ENCODE peak calls at places on chromosomes 4 and X, in four cellular contexts. One of them, this sample, is unnamed.
A peak's percentile ranks its signal among the peaks of the same experiment; 100 is the strongest.

GRCh38 chr4:26201119-26201518 is 119.7 kb upstream of the RBPJ start:
- DNase-seq in transverse colon: no peak
- DNase-seq in mucosa of descending colon: no peak
- DNase-seq in CD8-positive, alpha-beta T cell: no peak
- DNase-seq in this sample: no peak

GRCh38 chrX:39065051-39065871 is 264.0 kb downstream of the MID1IP1 start:
- DNase-seq in transverse colon: no peak
- DNase-seq in mucosa of descending colon: no peak
- DNase-seq in CD8-positive, alpha-beta T cell: no peak
- DNase-seq in this sample: no peak

GRCh38 chr4:119678761-119679160 is 50.2 kb upstream of the PDE5A start:
- DNase-seq in transverse colon: no peak
- DNase-seq in mucosa of descending colon: no peak
- DNase-seq in CD8-positive, alpha-beta T cell: no peak
- DNase-seq in this sample: no peak

GRCh38 chr4:168589154-168589553 is 92.3 kb downstream of the PALLD start:
- DNase-seq in transverse colon: no peak
- DNase-seq in mucosa of descending colon: no peak
- DNase-seq in CD8-positive, alpha-beta T cell: no peak
- DNase-seq in this sample: peak; percentile 87

GRCh38 chrX:94751611-94752010 is 1077.6 kb downstream of the FAM133A start:
- DNase-seq in transverse colon: no peak
- DNase-seq in mucosa of descending colon: no peak
- DNase-seq in CD8-positive, alpha-beta T cell: no peak
- DNase-seq in this sample: no peak

GRCh38 chrX:97531824-97532223 is 648.1 kb downstream of the RPA4 start:
- DNase-seq in transverse colon: no peak
- DNase-seq in mucosa of descending colon: no peak
- DNase-seq in CD8-positive, alpha-beta T cell: no peak
- DNase-seq in this sample: no peak

GRCh38 chr4:14000091-14000814 is 372.7 kb upstream of the BOD1L1 start:
- DNase-seq in transverse colon: no peak
- DNase-seq in mucosa of descending colon: no peak
- DNase-seq in CD8-positive, alpha-beta T cell: no peak
- DNase-seq in this sample: no peak

GRCh38 chr4:166274136-166274761 is 401.2 kb downstream of the TLL1 start:
- DNase-seq in transverse colon: no peak
- DNase-seq in mucosa of descending colon: no peak
- DNase-seq in CD8-positive, alpha-beta T cell: no peak
- DNase-seq in this sample: no peak

GRCh38 chrX:129793604-129794191 is 13.9 kb downstream of the SASH3 start:
- DNase-seq in transverse colon: no peak
- DNase-seq in mucosa of descending colon: no peak
- DNase-seq in CD8-positive, alpha-beta T cell: no peak
- DNase-seq in this sample: no peak

GRCh38 chr4:20698382-20698781 is 1.9 kb upstream of the PACRGL start:
- DNase-seq in transverse colon: no peak
- DNase-seq in mucosa of descending colon: no peak
- DNase-seq in CD8-positive, alpha-beta T cell: no peak
- DNase-seq in this sample: no peak

GRCh38 chr4:147635348-147635747 is 18.2 kb downstream of the TMEM184C start:
- DNase-seq in transverse colon: no peak
- DNase-seq in mucosa of descending colon: no peak
- DNase-seq in CD8-positive, alpha-beta T cell: no peak
- DNase-seq in this sample: no peak

GRCh38 chrX:8341814-8342590 is 122.6 kb upstream of the VCX3B start:
- DNase-seq in transverse colon: no peak
- DNase-seq in mucosa of descending colon: no peak
- DNase-seq in CD8-positive, alpha-beta T cell: no peak
- DNase-seq in this sample: no peak

GRCh38 chr4:140308366-140309123 is 64.9 kb upstream of the SCOC start:
- DNase-seq in transverse colon: peak; percentile 21
- DNase-seq in mucosa of descending colon: no peak
- DNase-seq in CD8-positive, alpha-beta T cell: no peak
- DNase-seq in this sample: no peak

GRCh38 chr4:7105261-7105660 is 37.4 kb upstream of the GRPEL1 start:
- DNase-seq in transverse colon: no peak
- DNase-seq in mucosa of descending colon: no peak
- DNase-seq in CD8-positive, alpha-beta T cell: no peak
- DNase-seq in this sample: no peak

GRCh38 chr4:115844180-115844579 is 730.8 kb upstream of the NDST4 start:
- DNase-seq in transverse colon: no peak
- DNase-seq in mucosa of descending colon: no peak
- DNase-seq in CD8-positive, alpha-beta T cell: no peak
- DNase-seq in this sample: no peak

GRCh38 chr4:123579961-123580360 is 183.4 kb downstream of the SPRY1 start:
- DNase-seq in transverse colon: no peak
- DNase-seq in mucosa of descending colon: no peak
- DNase-seq in CD8-positive, alpha-beta T cell: no peak
- DNase-seq in this sample: no peak

GRCh38 chr4:37383579-37384229 is 139.2 kb downstream of the NWD2 start:
- DNase-seq in transverse colon: peak; percentile 15
- DNase-seq in mucosa of descending colon: no peak
- DNase-seq in CD8-positive, alpha-beta T cell: no peak
- DNase-seq in this sample: no peak

GRCh38 chr4:10316851-10317250 is 140.4 kb downstream of the ZNF518B start:
- DNase-seq in transverse colon: no peak
- DNase-seq in mucosa of descending colon: no peak
- DNase-seq in CD8-positive, alpha-beta T cell: no peak
- DNase-seq in this sample: no peak

GRCh38 chr4:10157478-10158354 is 41.1 kb upstream of the WDR1 start:
- DNase-seq in transverse colon: peak; percentile 54
- DNase-seq in mucosa of descending colon: peak; percentile 42
- DNase-seq in CD8-positive, alpha-beta T cell: peak; percentile 27
- DNase-seq in this sample: peak; percentile 28

GRCh38 chr4:112765317-112765989 is 128.5 kb downstream of the LARP7 start:
- DNase-seq in transverse colon: no peak
- DNase-seq in mucosa of descending colon: no peak
- DNase-seq in CD8-positive, alpha-beta T cell: no peak
- DNase-seq in this sample: no peak

GRCh38 chr4:112767386-112767785 is 130.4 kb downstream of the LARP7 start:
- DNase-seq in transverse colon: no peak
- DNase-seq in mucosa of descending colon: no peak
- DNase-seq in CD8-positive, alpha-beta T cell: no peak
- DNase-seq in this sample: no peak

GRCh38 chr4:112770111-112770510 is 133.2 kb downstream of the LARP7 start:
- DNase-seq in transverse colon: no peak
- DNase-seq in mucosa of descending colon: no peak
- DNase-seq in CD8-positive, alpha-beta T cell: no peak
- DNase-seq in this sample: no peak

DNA sequence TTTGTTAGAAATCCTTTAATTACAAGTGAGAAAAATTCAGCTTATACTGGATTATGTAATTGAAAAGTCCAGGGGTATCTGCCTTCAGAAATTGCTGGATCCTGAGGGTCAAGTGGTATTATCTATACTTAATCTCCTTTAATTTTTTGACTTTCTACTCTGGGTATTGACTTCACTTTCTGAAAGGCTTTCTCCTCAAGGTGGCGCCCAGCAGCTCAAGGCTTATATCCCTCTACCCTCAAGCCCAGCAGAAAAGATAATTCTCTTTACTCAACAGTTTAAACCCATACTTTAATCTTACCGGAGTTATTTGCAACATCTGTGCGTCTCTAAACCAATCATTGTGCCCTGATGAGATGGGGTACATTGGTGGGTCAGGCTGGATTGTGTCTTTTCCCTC is 129.5 kb downstream of the LARP7 start:
- DNase-seq in transverse colon: no peak
- DNase-seq in mucosa of descending colon: no peak
- DNase-seq in CD8-positive, alpha-beta T cell: no peak
- DNase-seq in this sample: no peak
- TF ChIP-seq CTCF in transverse colon: no peak
- TF ChIP-seq CTCF in mucosa of descending colon: no peak
- TF ChIP-seq CTCF in CD8-positive, alpha-beta T cell: no peak
- TF ChIP-seq CTCF in this sample: peak; percentile 67

GRCh38 chr4:2462218-2462991 is 6.5 kb upstream of the RNF4 start:
- DNase-seq in transverse colon: peak; percentile 66
- DNase-seq in mucosa of descending colon: peak; percentile 72
- DNase-seq in CD8-positive, alpha-beta T cell: peak; percentile 70
- DNase-seq in this sample: no peak
- TF ChIP-seq CTCF in transverse colon: peak; percentile 45
- TF ChIP-seq CTCF in mucosa of descending colon: no peak
- TF ChIP-seq CTCF in CD8-positive, alpha-beta T cell: peak; percentile 57
- TF ChIP-seq CTCF in this sample: no peak

GRCh38 chr4:137278431-137278830 is 253.9 kb downstream of the PCDH18 start:
- DNase-seq in transverse colon: no peak
- DNase-seq in mucosa of descending colon: no peak
- DNase-seq in CD8-positive, alpha-beta T cell: no peak
- DNase-seq in this sample: no peak

GRCh38 chr4:137283737-137284136 is 248.6 kb downstream of the PCDH18 start:
- DNase-seq in transverse colon: no peak
- DNase-seq in mucosa of descending colon: no peak
- DNase-seq in CD8-positive, alpha-beta T cell: no peak
- DNase-seq in this sample: no peak
- TF ChIP-seq CTCF in transverse colon: no peak
- TF ChIP-seq CTCF in mucosa of descending colon: no peak
- TF ChIP-seq CTCF in CD8-positive, alpha-beta T cell: no peak
- TF ChIP-seq CTCF in this sample: peak; percentile 30

GRCh38 chr4:110442788-110443187 is 33.2 kb upstream of the ENPEP start:
- DNase-seq in transverse colon: no peak
- DNase-seq in mucosa of descending colon: no peak
- DNase-seq in CD8-positive, alpha-beta T cell: no peak
- DNase-seq in this sample: no peak

GRCh38 chr4:110442309-110442708 is 33.6 kb upstream of the ENPEP start:
- DNase-seq in transverse colon: no peak
- DNase-seq in mucosa of descending colon: no peak
- DNase-seq in CD8-positive, alpha-beta T cell: no peak
- DNase-seq in this sample: no peak
- TF ChIP-seq CTCF in transverse colon: no peak
- TF ChIP-seq CTCF in mucosa of descending colon: no peak
- TF ChIP-seq CTCF in CD8-positive, alpha-beta T cell: no peak
- TF ChIP-seq CTCF in this sample: no peak

DNA sequence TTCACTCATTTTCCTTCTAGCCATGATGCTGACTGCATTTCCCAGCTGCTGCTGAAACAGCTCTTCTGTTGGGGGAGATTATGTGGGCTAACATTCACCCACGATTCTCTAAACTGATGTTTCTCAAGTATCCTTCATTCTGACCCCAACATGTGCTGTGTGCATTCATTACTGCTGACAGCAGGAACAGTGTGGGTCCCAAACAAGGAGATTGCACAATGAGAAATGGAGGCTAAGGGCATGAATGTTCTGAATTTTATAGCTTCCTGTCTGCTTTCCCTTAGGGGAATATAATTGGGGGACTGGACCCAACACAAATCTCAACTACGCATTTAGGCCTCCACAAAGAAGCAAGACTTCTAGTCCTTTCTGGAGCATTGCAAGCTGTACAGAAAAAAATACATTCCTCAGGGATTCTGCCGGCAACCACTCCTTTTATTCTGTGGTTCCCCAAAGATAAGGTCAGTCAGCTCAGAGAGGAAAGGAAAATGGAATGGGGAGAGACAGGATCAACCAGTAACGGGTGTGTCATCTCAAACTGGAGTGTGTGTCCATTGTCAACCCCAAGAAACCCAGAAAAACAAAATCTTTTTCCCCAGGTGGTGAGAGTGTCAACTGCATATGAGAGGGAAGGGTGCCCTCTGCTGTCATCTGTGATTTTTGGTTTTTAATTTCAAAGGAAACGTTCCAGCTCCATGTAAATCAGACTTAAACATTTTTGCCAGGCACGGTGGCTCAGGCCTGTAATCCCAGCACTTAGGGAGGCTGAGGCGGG is 81.5 kb upstream of the EGFL6 start:
- DNase-seq in transverse colon: peak; percentile 46
- DNase-seq in mucosa of descending colon: no peak
- DNase-seq in CD8-positive, alpha-beta T cell: peak; percentile 45
- DNase-seq in this sample: peak; percentile 21
- TF ChIP-seq CTCF in transverse colon: peak; percentile 52
- TF ChIP-seq CTCF in mucosa of descending colon: no peak
- TF ChIP-seq CTCF in CD8-positive, alpha-beta T cell: peak; percentile 56
- TF ChIP-seq CTCF in this sample: peak; percentile 49

DNA sequence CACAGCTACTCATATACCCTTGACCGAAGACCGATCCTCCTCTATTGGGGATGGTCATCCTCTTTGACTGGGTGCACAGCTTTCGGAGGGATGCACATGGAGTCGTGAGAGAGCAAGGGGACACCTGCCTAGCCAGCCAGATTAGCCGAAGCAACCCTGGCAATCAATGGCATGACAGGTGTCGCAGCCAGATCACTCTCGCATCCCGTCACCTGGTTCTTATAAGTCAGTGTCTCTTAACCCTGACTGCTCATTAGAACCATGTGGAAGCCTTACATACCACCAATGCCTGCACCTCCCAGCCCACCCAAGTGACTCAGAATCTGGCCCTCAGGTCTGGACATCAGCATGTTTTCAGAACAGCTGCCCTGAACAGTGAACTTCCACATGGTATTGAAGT is 249.7 kb downstream of the EVC2 start:
- DNase-seq in transverse colon: no peak
- DNase-seq in mucosa of descending colon: no peak
- DNase-seq in CD8-positive, alpha-beta T cell: no peak
- DNase-seq in this sample: no peak
- TF ChIP-seq CTCF in transverse colon: no peak
- TF ChIP-seq CTCF in mucosa of descending colon: no peak
- TF ChIP-seq CTCF in CD8-positive, alpha-beta T cell: no peak
- TF ChIP-seq CTCF in this sample: no peak

GRCh38 chrX:139738581-139738980 is 30.6 kb upstream of the MCF2 start:
- DNase-seq in transverse colon: no peak
- DNase-seq in mucosa of descending colon: no peak
- DNase-seq in CD8-positive, alpha-beta T cell: no peak
- DNase-seq in this sample: peak; percentile 5

GRCh38 chrX:139739138-139739537 is 31.2 kb upstream of the MCF2 start:
- DNase-seq in transverse colon: no peak
- DNase-seq in mucosa of descending colon: no peak
- DNase-seq in CD8-positive, alpha-beta T cell: no peak
- DNase-seq in this sample: peak; percentile 12

GRCh38 chrX:139734996-139735395 is 27.0 kb upstream of the MCF2 start:
- DNase-seq in transverse colon: no peak
- DNase-seq in mucosa of descending colon: no peak
- DNase-seq in CD8-positive, alpha-beta T cell: no peak
- DNase-seq in this sample: no peak
- TF ChIP-seq CTCF in transverse colon: no peak
- TF ChIP-seq CTCF in mucosa of descending colon: no peak
- TF ChIP-seq CTCF in CD8-positive, alpha-beta T cell: no peak
- TF ChIP-seq CTCF in this sample: no peak

This sample was measured in kidney epithelial cell.